ENCODE peak calls at places on chromosome 7, in seven cellular contexts. J is mammary epithelial cell, K is HCT116, A is astrocyte, G is H9, S is neural progenitor cell, D is fibroblast of lung. O is an unnamed sample.

GRCh38 chr7:143460585-143460984 is 17.1 kb upstream of the TAS2R41 start:
- DNase-seq in S (no peak), K (no peak), D (no peak), A (no peak), J (no peak), G (no peak), O (no peak)

GRCh38 chr7:50720295-50720694 is 62.4 kb downstream of the GRB10 start:
- DNase-seq in K (no peak), G (no peak), S (no peak), J (no peak), D (no peak), A (no peak), O (no peak)

GRCh38 chr7:55387062-55387965 is 22.2 kb downstream of the LANCL2 start:
- DNase-seq in G (no peak), S (peak), J (peak), K (no peak), D (peak), A (no peak), O (peak)

GRCh38 chr7:114405427-114405826 is 9.2 kb upstream of the FOXP2 start:
- DNase-seq in J (peak), K (peak), A (no peak), S (peak), D (peak), G (no peak), O (peak)

GRCh38 chr7:33754933-33755928 is 150.1 kb upstream of the BMPER start:
- DNase-seq in D (no peak), A (no peak), S (no peak), G (no peak), K (no peak), J (no peak), O (no peak)

GRCh38 chr7:139367438-139368155 is 7.9 kb downstream of the LUC7L2 start:
- DNase-seq in D (no peak), A (no peak), S (no peak), K (no peak), J (no peak), G (no peak), O (no peak)

GRCh38 chr7:27765856-27766255 is 25.9 kb downstream of the TAX1BP1 start:
- DNase-seq in J (no peak), A (no peak), D (peak), G (no peak), K (no peak), S (no peak), O (no peak)

GRCh38 chr7:34341331-34341730 is 316.7 kb upstream of the NPSR1 start:
- DNase-seq in S (peak), A (peak), G (no peak), D (peak), K (no peak), J (peak), O (peak)

GRCh38 chr7:34064511-34065158 is 159.3 kb downstream of the BMPER start:
- DNase-seq in G (no peak), J (no peak), S (no peak), A (peak), D (peak), K (no peak), O (no peak)

GRCh38 chr7:83936056-83936703 is 258.4 kb downstream of the SEMA3A start:
- DNase-seq in K (peak), J (peak), S (peak), G (peak), D (peak), A (peak), O (peak)

GRCh38 chr7:52260046-52260665 is 775.3 kb upstream of the POM121L12 start:
- DNase-seq in A (no peak), S (peak), K (no peak), D (no peak), G (peak), J (no peak), O (peak)

GRCh38 chr7:106534271-106534846 is 126.6 kb downstream of the CCDC71L start:
- DNase-seq in G (no peak), J (no peak), D (no peak), A (no peak), S (no peak), K (no peak), O (peak)

GRCh38 chr7:131424219-131424822 is 96.6 kb downstream of the MKLN1 start:
- DNase-seq in S (peak), A (peak), D (peak), G (no peak), K (peak), J (peak), O (peak)

GRCh38 chr7:26091933-26092332 is 60.1 kb upstream of the NFE2L3 start:
- DNase-seq in A (no peak), S (peak), K (no peak), J (peak), G (no peak), D (peak), O (peak)

GRCh38 chr7:74572301-74573090 is 85.0 kb upstream of the GTF2I start:
- DNase-seq in K (no peak), A (no peak), D (no peak), J (no peak), G (no peak), S (no peak), O (peak)

GRCh38 chr7:39133088-39133487 is 155.4 kb downstream of the POU6F2 start:
- DNase-seq in J (no peak), D (no peak), G (no peak), K (no peak), S (no peak), A (no peak), O (no peak)

GRCh38 chr7:70788276-70788675 is 343.7 kb upstream of the GALNT17 start:
- DNase-seq in D (peak), G (no peak), K (no peak), A (no peak), S (no peak), J (no peak), O (no peak)

GRCh38 chr7:106056513-106057203 is 55.5 kb downstream of the SYPL1 start:
- DNase-seq in A (peak), K (peak), J (peak), G (peak), S (peak), D (peak), O (peak)

GRCh38 chr7:11192506-11192905 is 218.8 kb downstream of the PHF14 start:
- DNase-seq in J (no peak), K (no peak), A (peak), G (no peak), D (peak), S (no peak), O (no peak)

GRCh38 chr7:70193514-70193913 is 595.2 kb downstream of the AUTS2 start:
- DNase-seq in D (peak), K (no peak), J (peak), S (no peak), G (no peak), A (peak), O (no peak)

GRCh38 chr7:46153583-46153950 is 232.5 kb upstream of the IGFBP3 start:
- DNase-seq in A (no peak), J (no peak), S (no peak), G (no peak), K (no peak), D (no peak), O (no peak)
- H3K9ac ChIP-seq in A (no peak), J (peak), S (no peak), G (no peak), K (no peak), D (no peak), O (no peak)

DNA sequence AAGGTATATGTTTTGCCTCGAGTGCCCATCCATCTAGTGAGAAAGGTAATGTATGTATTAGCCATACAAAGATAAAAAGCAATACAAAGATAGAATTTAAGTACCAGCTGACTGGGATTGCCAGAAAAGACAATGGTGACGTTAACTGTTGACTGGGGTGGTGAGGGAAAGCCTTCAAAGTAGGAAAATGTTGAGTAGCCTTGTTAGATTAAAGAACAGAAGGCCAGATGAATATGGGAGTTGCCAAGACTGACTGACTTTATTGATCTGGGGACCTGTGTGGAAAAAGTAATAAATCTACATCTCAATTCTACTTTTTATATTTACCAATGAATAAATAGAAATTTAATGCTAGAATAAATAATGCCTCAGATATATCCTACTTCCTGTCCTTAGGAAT is 97.7 kb downstream of the TFEC start:
- DNase-seq in A (no peak), S (no peak), D (no peak), G (no peak), J (no peak), K (no peak), O (no peak)
- H3K27ac ChIP-seq in A (no peak), S (no peak), D (no peak), G (no peak), J (no peak), K (no peak), O (no peak)

DNA sequence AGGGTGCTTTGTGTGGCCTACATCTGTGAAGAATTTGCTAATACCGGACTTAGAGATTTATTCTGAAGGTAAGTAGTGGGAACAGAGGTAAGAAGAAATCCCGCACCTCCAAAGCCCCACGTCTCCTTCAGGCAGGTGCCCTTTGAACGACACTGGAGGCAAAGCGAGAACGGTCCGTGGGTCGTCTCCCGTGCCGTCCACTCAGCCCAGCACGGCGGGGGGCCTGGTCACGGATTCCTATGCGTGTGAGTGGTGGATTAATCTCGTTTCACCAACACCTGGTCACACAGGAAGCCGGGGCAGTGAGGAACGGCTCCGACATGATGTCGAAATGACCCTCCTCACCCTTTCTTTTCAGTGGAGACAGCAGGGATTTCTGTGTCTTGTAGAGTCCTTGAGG is 21.0 kb upstream of the ZFAND2A start:
- DNase-seq in G (no peak), K (no peak), J (no peak), S (no peak), A (no peak), D (no peak), O (no peak)
- H3K9ac ChIP-seq in G (no peak), K (no peak), J (no peak), S (no peak), A (no peak), D (no peak), O (no peak)

GRCh38 chr7:36944843-36945242 is 220.5 kb upstream of the AOAH start:
- DNase-seq in J (no peak), D (no peak), G (no peak), K (no peak), A (no peak), S (no peak), O (no peak)
- H3K27ac ChIP-seq in J (no peak), D (no peak), G (no peak), K (no peak), A (no peak), S (no peak), O (no peak)

GRCh38 chr7:2086229-2086628 is 146.5 kb downstream of the MAD1L1 start:
- DNase-seq in G (no peak), S (no peak), K (no peak), D (no peak), A (no peak), J (no peak), O (no peak)

GRCh38 chr7:2088801-2089200 is 143.9 kb downstream of the MAD1L1 start:
- DNase-seq in S (no peak), A (no peak), K (no peak), D (no peak), G (no peak), J (no peak), O (no peak)

GRCh38 chr7:2085804-2086203 is 146.9 kb downstream of the MAD1L1 start:
- DNase-seq in S (no peak), J (no peak), D (no peak), G (no peak), A (no peak), K (no peak), O (no peak)

GRCh38 chr7:2084781-2085505 is 147.8 kb downstream of the MAD1L1 start:
- DNase-seq in A (no peak), J (no peak), S (no peak), G (no peak), D (no peak), K (no peak), O (no peak)

GRCh38 chr7:2087744-2088143 is 145.0 kb downstream of the MAD1L1 start:
- DNase-seq in A (no peak), S (no peak), D (no peak), J (no peak), K (no peak), G (no peak), O (no peak)
- H3K9ac ChIP-seq in A (no peak), S (no peak), D (no peak), J (no peak), K (no peak), G (no peak), O (no peak)

GRCh38 chr7:79386688-79387422 is 66.6 kb downstream of the MAGI2 start:
- DNase-seq in J (no peak), A (peak), G (no peak), D (peak), K (no peak), S (no peak), O (no peak)
- H3K27ac ChIP-seq in J (no peak), A (no peak), G (no peak), D (no peak), K (no peak), S (no peak), O (no peak)

DNA sequence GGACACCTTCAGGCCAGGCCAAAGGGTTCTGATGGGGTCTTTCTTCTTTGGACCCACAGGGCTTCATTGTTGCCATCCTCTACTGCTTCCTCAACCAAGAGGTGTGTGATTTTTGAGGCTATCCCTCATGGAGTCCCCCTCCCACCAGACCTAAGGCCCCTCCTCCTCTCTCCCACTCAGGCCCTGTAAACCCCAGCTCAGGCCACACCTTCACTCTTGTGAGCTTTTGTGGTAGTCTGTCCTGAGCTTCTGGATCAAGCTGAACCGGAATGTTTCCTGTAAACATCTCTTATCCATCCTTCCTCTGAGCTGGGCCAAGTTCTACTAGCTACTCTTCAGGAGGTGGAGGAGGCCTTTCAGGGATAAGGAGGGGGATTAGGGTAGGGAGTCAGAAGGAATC is 13.5 kb downstream of the GHRHR start:
- DNase-seq in A (no peak), D (no peak), S (no peak), J (no peak), K (no peak), G (peak), O (no peak)
- H3K9ac ChIP-seq in A (no peak), D (no peak), S (no peak), J (no peak), K (no peak), G (no peak), O (no peak)

DNA sequence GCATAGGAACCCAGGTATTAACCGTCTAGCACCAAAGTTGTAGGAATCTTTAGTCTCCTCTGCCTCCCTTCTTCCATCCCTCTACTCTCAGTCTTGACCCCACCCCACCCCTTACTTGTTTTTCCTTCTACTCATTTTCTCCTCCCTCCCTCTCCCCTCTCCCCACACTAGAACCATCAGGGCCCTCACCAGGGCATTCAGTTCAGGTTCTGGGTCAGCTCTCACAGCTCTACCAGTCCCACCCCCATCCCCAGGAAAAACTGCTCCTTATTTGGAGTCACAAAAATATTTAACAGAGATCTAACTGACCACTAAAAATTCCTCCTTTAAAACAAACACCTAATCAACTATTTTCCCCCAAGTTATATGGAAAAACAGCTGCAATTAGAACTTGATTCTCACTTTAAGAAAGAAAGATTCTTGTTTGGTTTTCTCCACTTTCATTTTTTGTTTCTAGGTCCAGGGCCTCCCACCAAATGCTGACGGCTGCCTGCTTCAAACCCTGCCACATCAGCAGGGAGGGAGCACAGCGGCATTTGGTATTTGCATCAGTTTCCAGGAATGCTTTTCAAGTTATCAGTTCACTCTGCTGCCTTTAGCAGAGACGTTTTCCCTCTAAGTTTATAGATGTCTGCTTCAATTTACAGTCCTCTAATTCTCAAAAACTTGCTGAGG is 2.8 kb upstream of the COL1A2 start:
- DNase-seq in A (peak), S (peak), J (no peak), K (no peak), G (peak), D (peak), O (peak)
- H3K27ac ChIP-seq in A (peak), S (no peak), J (no peak), K (no peak), G (no peak), D (peak), O (no peak)

GRCh38 chr7:157437519-157438061 is 100.8 kb downstream of the DNAJB6 start:
- DNase-seq in K (no peak), A (no peak), S (no peak), G (no peak), D (no peak), J (no peak), O (no peak)

GRCh38 chr7:157439761-157440160 is 103.0 kb downstream of the DNAJB6 start:
- DNase-seq in S (no peak), J (no peak), K (no peak), G (no peak), D (no peak), A (no peak), O (no peak)

GRCh38 chr7:157438121-157439025 is 101.6 kb downstream of the DNAJB6 start:
- DNase-seq in K (no peak), A (no peak), G (no peak), J (no peak), S (no peak), D (no peak), O (no peak)

GRCh38 chr7:157440346-157441022 is 103.7 kb downstream of the DNAJB6 start:
- DNase-seq in S (no peak), K (no peak), J (no peak), A (no peak), D (no peak), G (no peak), O (no peak)

DNA sequence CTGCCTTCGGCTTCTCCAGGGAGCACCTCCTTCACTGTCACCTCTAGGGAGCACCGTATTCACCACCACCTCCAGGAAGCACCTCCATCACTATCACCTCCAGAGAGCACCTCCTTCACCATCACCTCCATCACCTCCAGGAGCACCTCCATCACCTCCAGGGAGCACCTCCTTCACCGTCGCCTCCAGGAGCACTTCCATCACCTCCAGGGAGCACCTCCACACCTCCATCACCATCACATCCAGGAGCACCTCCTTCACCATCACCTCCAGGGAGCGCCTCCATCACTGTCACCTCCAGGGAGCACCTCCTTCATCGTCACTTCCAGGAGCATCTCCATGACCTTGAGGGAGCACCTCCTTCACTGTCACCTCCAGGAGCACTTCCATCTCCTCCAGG is 102.3 kb downstream of the DNAJB6 start:
- DNase-seq in A (no peak), J (no peak), G (no peak), D (no peak), S (no peak), K (no peak), O (no peak)
- H3K9ac ChIP-seq in A (no peak), J (no peak), G (no peak), D (no peak), S (no peak), K (no peak), O (no peak)